ENCODE peak calls at places on chromosomes 16 and 17, in four cellular contexts. B is H9, P is IMR-90, E is H1. Q is an unnamed sample.

GRCh38 chr17:44997733-44998520 is 29.8 kb upstream of the C1QL1 start:
- DNase-seq in P (peak; percentile 10), B (no peak), E (no peak), Q (peak; percentile 53)

GRCh38 chr17:18141210-18141803 is 32.8 kb downstream of the MYO15A start:
- DNase-seq in P (peak; percentile 55), B (no peak), E (no peak), Q (peak; percentile 48)

GRCh38 chr16:84699147-84699711 is 571 bp upstream of the USP10 start:
- DNase-seq in P (no peak), E (no peak), B (no peak), Q (no peak)

GRCh38 chr16:31870809-31871208 is 2.8 kb upstream of the ZNF267 start:
- DNase-seq in E (no peak), P (no peak), B (no peak), Q (no peak)

GRCh38 chr17:60971515-60972369 is 294.1 kb downstream of the BCAS3 start:
- DNase-seq in E (peak; percentile 5), B (peak; percentile 64), P (peak; percentile 80), Q (peak; percentile 56)

GRCh38 chr16:4053663-4054479 is 62.4 kb downstream of the ADCY9 start:
- DNase-seq in E (no peak), B (no peak), P (peak; percentile 95), Q (no peak)

GRCh38 chr16:75238132-75238852 is 13.1 kb downstream of the BCAR1 start:
- DNase-seq in E (no peak), B (peak; percentile 27), P (peak; percentile 91), Q (no peak)

GRCh38 chr16:21263640-21264211 is 14.4 kb downstream of the CRYM start:
- DNase-seq in P (peak; percentile 18), E (no peak), B (no peak), Q (peak; percentile 76)

GRCh38 chr17:50719924-50720805 is 762 bp downstream of the LUC7L3 start:
- DNase-seq in B (no peak), P (no peak), E (no peak), Q (no peak)

GRCh38 chr16:30769379-30770089 is 7.4 kb downstream of the RNF40 start:
- DNase-seq in E (no peak), P (no peak), B (no peak), Q (no peak)

GRCh38 chr17:2123467-2124251 is 68.8 kb downstream of the HIC1 start:
- DNase-seq in E (no peak), B (no peak), P (peak; percentile 34), Q (peak; percentile 15)

DNA sequence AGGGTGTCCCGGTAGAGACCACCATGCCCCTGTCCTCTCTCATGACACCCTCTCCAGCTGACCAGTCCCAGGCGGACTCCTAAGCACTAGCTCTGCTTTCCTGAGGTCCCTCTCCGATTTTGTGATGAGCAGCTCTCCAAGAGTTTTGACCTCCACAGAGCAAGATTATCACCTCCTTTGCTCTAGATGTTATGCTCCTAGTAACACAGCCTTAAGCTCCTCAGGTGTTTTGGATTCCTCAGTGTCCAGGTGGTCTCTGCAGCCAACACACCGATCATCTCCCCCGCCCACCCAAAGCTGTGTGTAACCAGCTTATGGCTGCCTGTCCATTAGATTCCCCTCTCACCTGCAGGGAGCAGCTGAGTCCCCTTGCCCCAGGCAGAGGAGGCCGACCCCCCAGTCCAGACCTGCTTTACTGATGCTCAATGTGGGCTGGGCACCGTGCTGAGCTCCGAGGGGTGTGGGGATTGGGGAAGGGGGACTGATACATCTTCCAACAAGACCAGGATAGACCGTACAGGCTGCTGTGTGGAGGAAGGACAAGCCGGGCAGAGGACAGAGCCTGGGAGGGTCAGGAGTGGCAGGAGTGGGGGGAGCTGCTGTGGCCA is 2.3 kb downstream of the TRPV3 start:
- DNase-seq in P (no peak), B (peak; percentile 26), E (no peak), Q (no peak)
- H2BK5ac ChIP-seq in P (no peak overlapping the region), B (no peak overlapping the region), E (no peak overlapping the region), Q (no peak overlapping the region)

DNA sequence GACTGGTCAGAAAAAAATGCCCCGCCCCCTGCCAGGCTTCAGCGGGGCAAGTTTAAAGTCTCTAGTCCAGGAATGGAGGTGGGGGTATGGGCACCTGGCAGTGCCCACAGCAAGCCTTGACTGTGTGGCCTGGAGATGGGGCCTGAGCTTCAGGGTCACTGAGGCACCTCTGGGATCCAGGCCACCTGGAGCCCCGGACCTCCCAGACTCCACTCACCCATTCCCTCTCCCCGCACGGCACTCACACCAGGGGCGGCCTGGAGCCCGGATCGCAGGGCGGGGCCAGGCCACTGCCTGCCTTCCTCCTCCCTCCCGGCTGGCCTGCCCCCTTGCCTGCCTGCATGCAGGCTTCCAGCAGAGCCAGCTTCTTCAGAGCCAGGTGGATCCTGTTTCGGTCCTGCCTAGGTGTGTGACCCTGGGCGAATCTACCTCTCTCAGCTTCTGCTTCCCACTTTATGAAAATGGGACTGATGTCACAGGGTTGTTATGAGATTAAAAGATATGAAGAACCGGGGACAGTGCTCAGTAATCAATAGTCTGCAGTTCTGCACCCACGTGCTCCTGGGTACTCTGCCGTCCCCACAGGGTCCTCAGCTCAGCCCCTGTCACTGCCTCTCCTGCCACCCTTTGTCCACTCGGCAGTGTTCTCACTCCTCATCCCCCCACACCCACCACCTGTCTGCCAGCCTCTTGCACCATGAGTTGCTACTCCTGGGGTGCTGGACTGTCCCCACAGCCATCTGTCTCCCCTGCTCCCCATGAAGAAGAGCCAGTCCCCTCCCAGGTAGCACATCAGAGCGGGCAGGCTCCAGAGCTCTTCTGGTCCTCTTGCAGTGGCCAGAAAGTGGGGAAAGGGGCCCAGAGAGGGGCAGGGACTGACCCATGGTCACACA is 1.2 kb upstream of the TCAP start:
- DNase-seq in P (no peak), B (peak; percentile 92), E (no peak), Q (peak; percentile 75)
- H3K4me1 ChIP-seq in P (peaks cover 7% of the 10 kb centered on the region), B (peaks cover 6% of the 10 kb centered on the region), E (no peaks in the 10 kb centered on the region), Q (peaks cover 2% of the 10 kb centered on the region)

GRCh38 chr17:27755706-27756466 is 44.4 kb downstream of the NOS2 start:
- DNase-seq in P (no peak), E (no peak), B (no peak), Q (no peak)
- H4K5ac ChIP-seq in P (no peak overlapping the region), E (no peak overlapping the region), B (no peak overlapping the region), Q (no peak overlapping the region)

DNA sequence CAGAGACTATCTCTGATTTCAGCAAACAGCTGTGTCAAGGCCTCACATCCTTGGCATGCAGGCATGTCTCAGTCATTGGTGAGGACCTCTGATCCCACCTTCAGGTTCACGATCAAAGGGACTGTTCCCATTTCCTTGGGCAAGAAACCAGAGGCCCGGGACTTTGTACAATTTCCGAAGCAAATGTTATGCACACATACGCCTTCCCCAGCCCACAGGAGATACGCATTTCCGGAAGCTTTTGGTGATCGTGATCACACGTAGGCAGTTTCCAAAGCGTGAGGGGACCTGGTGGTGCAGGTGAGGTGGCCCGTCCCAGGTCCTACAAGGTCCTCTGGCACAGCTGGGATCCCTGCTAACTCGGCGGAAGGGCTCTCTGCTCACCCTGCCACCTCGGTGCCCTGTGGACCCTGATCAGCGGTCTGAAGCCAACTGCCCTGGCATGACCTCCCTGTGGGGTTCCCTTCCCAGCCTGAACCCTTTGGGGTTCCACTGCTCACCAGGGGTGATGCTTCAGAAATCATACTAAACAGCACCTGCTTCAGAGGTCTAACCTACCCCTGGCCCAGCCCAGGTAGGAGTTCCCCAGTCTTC is 28.8 kb upstream of the KLHDC4 start:
- DNase-seq in E (no peak), P (no peak), B (no peak), Q (no peak)
- H2BK5ac ChIP-seq in E (no peak overlapping the region), P (no peak overlapping the region), B (no peak overlapping the region), Q (no peak overlapping the region)

DNA sequence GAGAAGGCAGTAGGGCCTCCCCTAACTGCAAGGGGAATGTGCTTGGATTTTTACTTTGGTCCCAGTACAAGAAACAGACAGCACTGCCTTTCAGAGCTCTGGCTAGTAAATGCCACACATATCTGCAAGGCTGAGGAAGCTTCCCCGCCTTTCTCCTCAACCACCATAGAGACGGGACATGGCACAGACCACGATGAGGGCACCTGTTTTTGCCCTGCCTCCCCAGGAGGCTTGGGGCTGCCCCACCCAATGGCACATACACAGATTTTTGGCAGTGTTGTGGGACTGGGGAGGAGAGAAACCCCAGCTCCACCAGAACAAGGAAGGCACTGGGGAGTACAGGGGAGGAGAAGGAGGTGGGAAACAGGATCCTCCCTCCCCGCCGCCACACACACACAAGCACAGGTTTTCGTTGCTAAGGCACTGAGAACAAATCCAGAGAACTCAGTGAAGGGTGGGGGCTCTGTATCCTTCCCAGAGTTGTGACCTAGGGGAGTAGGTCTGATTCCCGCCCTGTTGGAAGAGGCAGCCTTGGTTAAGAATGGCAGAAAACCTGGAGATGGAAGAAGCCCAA is 7.2 kb downstream of the VAT1 start:
- DNase-seq in E (no peak), B (no peak), P (no peak), Q (no peak)
- H3K4me1 ChIP-seq in E (peaks cover 6% of the 10 kb centered on the region), B (no peaks in the 10 kb centered on the region), P (peaks cover 8% of the 10 kb centered on the region), Q (peaks cover 5% of the 10 kb centered on the region)